ENCODE peak calls at places on chromosomes 6 and 20, in nine cellular contexts. Z is GM23248, O is NT2/D1, K is upper lobe of left lung, M is dorsolateral prefrontal cortex, L is right lobe of liver, W is A549, A is choroid plexus epithelial cell, F is adipocyte. P is an unnamed sample.
A peak's percentile ranks its signal among the peaks of the same experiment; 100 is the strongest.

GRCh38 chr6:36360241-36361054 is 23.8 kb upstream of the BNIP5 start:
- DNase-seq in Z (peak; percentile 89), A (peak; percentile 87), L (peak; percentile 77), F (peak; percentile 94), O (peak; percentile 42), K (no peak), W (peak; percentile 53), M (peak; percentile 67), P (no peak)

GRCh38 chr20:3672864-3673550 is 8.8 kb downstream of the ADAM33 start:
- DNase-seq in K (no peak), O (no peak), M (no peak), Z (no peak), F (no peak), A (no peak), W (no peak), L (no peak), P (no peak)

GRCh38 chr6:30981942-30982772 is 1.4 kb upstream of the MUC21 start:
- DNase-seq in K (no peak), W (peak; percentile 14), M (no peak), F (peak; percentile 73), A (peak; percentile 81), Z (peak; percentile 81), O (peak; percentile 32), L (no peak), P (peak; percentile 49)

GRCh38 chr6:90787411-90787810 is 200.5 kb upstream of the MAP3K7 start:
- DNase-seq in L (no peak), W (no peak), A (no peak), O (no peak), F (no peak), Z (no peak), K (no peak), M (no peak), P (no peak)

GRCh38 chr6:21949211-21949801 is 347.5 kb downstream of the PRL start:
- DNase-seq in O (no peak), W (no peak), M (no peak), Z (no peak), L (no peak), A (peak; percentile 47), F (no peak), K (no peak), P (no peak)

GRCh38 chr6:3457710-3458605 is 1.1 kb upstream of the SLC22A23 start:
- DNase-seq in L (peak; percentile 56), W (peak; percentile 63), K (no peak), F (peak; percentile 58), M (no peak), A (peak; percentile 43), O (no peak), Z (peak; percentile 27), P (no peak)

GRCh38 chr6:161353208-161353613 is 79.3 kb upstream of the AGPAT4 start:
- DNase-seq in Z (peak; percentile 25), O (peak; percentile 46), A (peak; percentile 47), K (no peak), L (no peak), F (peak; percentile 8), W (peak; percentile 40), M (no peak), P (no peak)

GRCh38 chr6:101770116-101770515 is 376.6 kb downstream of the GRIK2 start:
- DNase-seq in O (no peak), Z (no peak), W (no peak), M (no peak), F (no peak), L (no peak), A (no peak), K (no peak), P (no peak)

GRCh38 chr20:53100476-53100911 is 128.3 kb downstream of the TSHZ2 start:
- DNase-seq in K (no peak), Z (peak; percentile 50), M (no peak), O (no peak), W (no peak), A (no peak), F (no peak), L (no peak), P (no peak)

GRCh38 chr20:24783631-24784492 is 165.2 kb upstream of the CST7 start:
- DNase-seq in K (no peak), Z (no peak), O (no peak), W (peak; percentile 19), A (no peak), M (no peak), F (no peak), L (no peak), P (no peak)

GRCh38 chr20:9147553-9148024 is 78.7 kb downstream of the PLCB4 start:
- DNase-seq in L (no peak), F (peak; percentile 27), O (no peak), W (peak; percentile 47), K (no peak), A (peak; percentile 39), M (no peak), Z (peak; percentile 81), P (peak; percentile 45)

GRCh38 chr6:107066697-107067659 is 39.0 kb downstream of the MTRES1 start:
- DNase-seq in W (no peak), F (no peak), A (peak; percentile 13), M (no peak), O (no peak), K (no peak), Z (peak; percentile 10), L (no peak), P (no peak)

GRCh38 chr6:107062691-107063090 is 34.7 kb downstream of the MTRES1 start:
- DNase-seq in O (no peak), M (no peak), W (no peak), Z (no peak), A (no peak), L (no peak), K (no peak), F (no peak), P (no peak)

GRCh38 chr6:107061125-107062020 is 33.4 kb downstream of the MTRES1 start:
- DNase-seq in A (peak; percentile 29), Z (peak; percentile 5), M (no peak), W (no peak), K (no peak), O (no peak), L (no peak), F (peak; percentile 7), P (no peak)

GRCh38 chr6:107060704-107061103 is 32.7 kb downstream of the MTRES1 start:
- DNase-seq in W (no peak), O (no peak), Z (no peak), F (no peak), A (no peak), M (no peak), L (no peak), K (no peak), P (no peak)

GRCh38 chr6:107064579-107065065 is 36.6 kb downstream of the MTRES1 start:
- DNase-seq in L (peak; percentile 70), A (peak; percentile 89), M (no peak), Z (peak; percentile 49), O (no peak), F (no peak), W (no peak), K (no peak), P (peak; percentile 62)
- H3K4me3 ChIP-seq in L (no peak overlapping the region), A (no peak overlapping the region), M (no peak overlapping the region), Z (no peak overlapping the region), O (no peak overlapping the region), F (no peak overlapping the region), W (no peak overlapping the region), K (no peak overlapping the region), P (no peak overlapping the region)

GRCh38 chr20:13786143-13786828 is 1.5 kb downstream of the NDUFAF5 start:
- DNase-seq in K (no peak), O (no peak), A (no peak), M (no peak), F (no peak), Z (no peak), L (no peak), W (no peak), P (no peak)
- H3K4me3 ChIP-seq in K (peak overlapping the region; percentile 66), O (peak overlapping the region; percentile 84), A (peak overlapping the region; percentile 90), M (peak overlapping the region; percentile 96), F (peak overlapping the region; percentile 96), Z (peak overlapping the region; percentile 94), L (peak overlapping the region; percentile 79), W (peak overlapping the region; percentile 93), P (peak overlapping the region; percentile 98)

GRCh38 chr6:149056777-149057463 is 260.6 kb upstream of the TAB2 start:
- DNase-seq in W (no peak), Z (no peak), O (no peak), A (no peak), F (no peak), M (no peak), K (no peak), L (no peak), P (no peak)

GRCh38 chr6:149054559-149055194 is 262.8 kb upstream of the TAB2 start:
- DNase-seq in A (no peak), W (peak; percentile 22), Z (no peak), K (no peak), F (no peak), L (no peak), O (no peak), M (no peak), P (no peak)

GRCh38 chr6:149053848-149054558 is 263.5 kb upstream of the TAB2 start:
- DNase-seq in F (no peak), L (no peak), M (no peak), W (no peak), O (no peak), K (no peak), Z (no peak), A (no peak), P (no peak)

GRCh38 chr6:149057464-149057840 is 260.1 kb upstream of the TAB2 start:
- DNase-seq in F (no peak), A (no peak), M (no peak), O (no peak), Z (no peak), L (no peak), W (no peak), K (no peak), P (no peak)

DNA sequence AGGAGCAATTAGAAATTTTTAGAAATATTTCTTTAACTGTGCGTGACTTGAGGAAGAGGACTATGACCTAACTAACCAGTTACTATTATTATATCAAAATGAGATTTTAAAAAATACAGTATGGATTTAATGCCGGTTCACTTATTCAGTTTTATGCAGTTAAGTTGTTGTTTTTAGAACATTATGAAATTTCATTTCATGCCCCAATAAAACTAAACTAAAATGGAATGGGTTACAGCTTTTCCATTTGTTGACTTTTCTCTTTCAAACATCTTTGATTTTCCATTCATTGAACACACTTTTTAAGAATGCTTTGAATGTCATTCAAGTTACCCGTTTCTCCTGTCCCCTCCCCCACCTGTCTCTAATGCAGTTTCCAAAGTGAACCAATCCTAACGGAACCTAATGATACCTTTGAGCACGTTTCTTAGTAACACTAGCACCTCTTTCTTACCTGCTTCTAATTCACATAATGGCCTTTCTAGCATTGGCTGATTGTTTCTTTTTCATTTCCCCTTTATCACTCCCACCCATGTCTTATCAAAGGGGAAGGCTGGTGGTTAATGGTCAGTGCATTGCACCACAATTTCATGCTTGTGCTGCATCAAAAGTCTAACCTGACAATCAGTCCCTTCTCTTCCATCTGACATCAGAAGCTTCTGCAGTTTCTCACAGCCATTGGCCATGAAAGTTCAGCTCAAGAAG is 262.2 kb upstream of the TAB2 start:
- DNase-seq in F (no peak), K (no peak), Z (no peak), L (no peak), O (no peak), A (no peak), M (no peak), W (no peak), P (no peak)
- H3K4me3 ChIP-seq in F (no peak overlapping the region), K (no peak overlapping the region), Z (no peak overlapping the region), L (no peak overlapping the region), O (no peak overlapping the region), A (no peak overlapping the region), M (no peak overlapping the region), W (no peak overlapping the region), P (no peak overlapping the region)

DNA sequence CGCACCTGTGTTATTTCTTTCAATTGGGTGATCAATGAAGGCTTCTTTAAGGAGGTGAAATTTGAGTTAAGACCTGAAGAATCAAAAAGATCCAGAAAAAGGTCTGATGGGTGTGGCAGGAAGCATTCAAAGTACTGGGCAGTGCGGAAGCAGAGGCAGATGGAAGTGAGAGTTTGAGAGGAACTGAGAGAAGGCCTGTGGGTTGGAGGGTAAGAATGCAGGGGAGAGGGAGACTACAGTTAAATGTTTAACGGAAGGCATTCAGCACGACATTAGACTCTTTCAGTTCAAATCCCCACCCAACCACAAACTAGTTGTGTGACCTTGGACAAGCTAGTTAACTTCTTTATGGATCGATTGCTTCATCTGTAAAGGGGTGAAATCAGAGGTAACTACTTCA is 50.5 kb upstream of the GCM1 start:
- DNase-seq in M (no peak), K (no peak), O (no peak), A (no peak), W (no peak), Z (no peak), L (no peak), F (no peak), P (no peak)
- H3K4me3 ChIP-seq in M (no peak overlapping the region), K (no peak overlapping the region), O (no peak overlapping the region), A (no peak overlapping the region), W (no peak overlapping the region), Z (no peak overlapping the region), L (no peak overlapping the region), F (no peak overlapping the region), P (no peak overlapping the region)